ENCODE peak calls at places on chromosomes 4 and X, in seven cellular contexts. B is T-helper 9 cell; S is glomerular endothelial cell; H is SHP77; Y is C1 segment of cervical spinal cord; D is activated CD4-positive, alpha-beta T cell treated with anti-CD3 and anti-CD28 coated beads for 24 hours; N is CD8-positive, alpha-beta T cell. R is an unnamed sample.

GRCh38 chr4:4995103-4995761 is 24.0 kb downstream of the CYTL1 start:
- DNase-seq in N (peak; percentile 38), Y (peak; percentile 5), S (no peak), H (peak; percentile 10), D (peak; percentile 22), B (no peak), R (no peak)

GRCh38 chrX:44908198-44908597 is 35.2 kb downstream of the KDM6A start:
- DNase-seq in N (no peak), D (no peak), S (no peak), H (no peak), Y (no peak), B (no peak), R (no peak)

GRCh38 chrX:26442340-26442739 is 226.4 kb downstream of the MAGEB5 start:
- DNase-seq in N (no peak), B (no peak), S (peak; percentile 20), Y (no peak), H (peak; percentile 1), D (no peak), R (no peak)

GRCh38 chr4:8855781-8856245 is 15.8 kb downstream of the HMX1 start:
- DNase-seq in D (no peak), B (no peak), S (no peak), H (no peak), Y (no peak), N (no peak), R (no peak)

GRCh38 chrX:135707880-135708279 is 5.6 kb upstream of the CT45A1 start:
- DNase-seq in S (no peak), B (peak; percentile 8), Y (no peak), N (peak; percentile 34), H (peak; percentile 13), D (peak; percentile 38), R (peak; percentile 15)

GRCh38 chrX:25015486-25016360 is at the start of gene ARX:
- DNase-seq in Y (no peak), H (no peak), B (no peak), N (no peak), D (no peak), S (no peak), R (no peak)

GRCh38 chrX:104098919-104099318 is 13.4 kb upstream of the ZCCHC18 start:
- DNase-seq in H (no peak), B (no peak), N (no peak), S (no peak), Y (no peak), D (no peak), R (no peak)

GRCh38 chr4:16745009-16745408 is 153.4 kb downstream of the LDB2 start:
- DNase-seq in H (no peak), D (no peak), N (no peak), B (no peak), S (no peak), Y (no peak), R (no peak)

GRCh38 chr4:128371004-128371777 is 83.6 kb upstream of the PGRMC2 start:
- DNase-seq in S (no peak), B (no peak), Y (no peak), N (no peak), H (no peak), D (no peak), R (no peak)

GRCh38 chr4:94978904-94979303 is 221.1 kb downstream of the BMPR1B start:
- DNase-seq in B (no peak), Y (no peak), H (no peak), N (no peak), S (no peak), D (no peak), R (no peak)